ENCODE peak calls at places on chromosomes 5 and 9, in six cellular contexts. One of them, this sample, is unnamed.

GRCh38 chr5:136191304-136192014 is 1.5 kb downstream of the SMIM32 start:
- DNase-seq in GM12891: no peak
- DNase-seq in GM12878: no peak
- DNase-seq in H1: no peak
- DNase-seq in HepG2: no peak
- DNase-seq in K562: no peak
- DNase-seq in this sample: no peak

GRCh38 chr9:114366334-114367128 is 21.3 kb downstream of the AKNA start:
- DNase-seq in GM12891: no peak
- DNase-seq in GM12878: no peak
- DNase-seq in H1: no peak
- DNase-seq in HepG2: no peak
- DNase-seq in K562: no peak
- DNase-seq in this sample: no peak

GRCh38 chr5:82591021-82591515 is 312.9 kb upstream of the RPS23 start:
- DNase-seq in GM12891: no peak
- DNase-seq in GM12878: no peak
- DNase-seq in H1: no peak
- DNase-seq in HepG2: no peak
- DNase-seq in K562: no peak
- DNase-seq in this sample: no peak

GRCh38 chr5:179121667-179122111 is 61.5 kb downstream of the ZNF354C start:
- DNase-seq in GM12891: no peak
- DNase-seq in GM12878: no peak
- DNase-seq in H1: no peak
- DNase-seq in HepG2: no peak
- DNase-seq in K562: no peak
- DNase-seq in this sample: no peak

GRCh38 chr5:1801061-1801953 is at the start of gene NDUFS6:
- DNase-seq in GM12891: peak; percentile 64
- DNase-seq in GM12878: no peak
- DNase-seq in H1: peak; percentile 39
- DNase-seq in HepG2: peak; percentile 60
- DNase-seq in K562: peak; percentile 88
- DNase-seq in this sample: peak; percentile 70

GRCh38 chr9:117644607-117645244 is 59.5 kb upstream of the TLR4 start:
- DNase-seq in GM12891: peak; percentile 27
- DNase-seq in GM12878: peak; percentile 21
- DNase-seq in H1: peak; percentile 43
- DNase-seq in HepG2: peak; percentile 46
- DNase-seq in K562: peak; percentile 30
- DNase-seq in this sample: no peak

GRCh38 chr5:91910247-91910646 is 527.1 kb upstream of the ARRDC3 start:
- DNase-seq in GM12891: no peak
- DNase-seq in GM12878: no peak
- DNase-seq in H1: no peak
- DNase-seq in HepG2: no peak
- DNase-seq in K562: no peak
- DNase-seq in this sample: no peak

GRCh38 chr5:168308976-168309598 is 17.6 kb downstream of the WWC1 start:
- DNase-seq in GM12891: no peak
- DNase-seq in GM12878: no peak
- DNase-seq in H1: no peak
- DNase-seq in HepG2: peak; percentile 81
- DNase-seq in K562: no peak
- DNase-seq in this sample: no peak

GRCh38 chr5:169901896-169902295 is 78.4 kb downstream of the INSYN2B start:
- DNase-seq in GM12891: no peak
- DNase-seq in GM12878: peak; percentile 15
- DNase-seq in H1: no peak
- DNase-seq in HepG2: no peak
- DNase-seq in K562: no peak
- DNase-seq in this sample: no peak

GRCh38 chr5:159003045-159004030 is 96.4 kb downstream of the EBF1 start:
- DNase-seq in GM12891: no peak
- DNase-seq in GM12878: no peak
- DNase-seq in H1: no peak
- DNase-seq in HepG2: no peak
- DNase-seq in K562: no peak
- DNase-seq in this sample: no peak

GRCh38 chr9:77697238-77697984 is 49.3 kb upstream of the GNA14 start:
- DNase-seq in GM12891: no peak
- DNase-seq in GM12878: no peak
- DNase-seq in H1: no peak
- DNase-seq in HepG2: no peak
- DNase-seq in K562: no peak
- DNase-seq in this sample: no peak

DNA sequence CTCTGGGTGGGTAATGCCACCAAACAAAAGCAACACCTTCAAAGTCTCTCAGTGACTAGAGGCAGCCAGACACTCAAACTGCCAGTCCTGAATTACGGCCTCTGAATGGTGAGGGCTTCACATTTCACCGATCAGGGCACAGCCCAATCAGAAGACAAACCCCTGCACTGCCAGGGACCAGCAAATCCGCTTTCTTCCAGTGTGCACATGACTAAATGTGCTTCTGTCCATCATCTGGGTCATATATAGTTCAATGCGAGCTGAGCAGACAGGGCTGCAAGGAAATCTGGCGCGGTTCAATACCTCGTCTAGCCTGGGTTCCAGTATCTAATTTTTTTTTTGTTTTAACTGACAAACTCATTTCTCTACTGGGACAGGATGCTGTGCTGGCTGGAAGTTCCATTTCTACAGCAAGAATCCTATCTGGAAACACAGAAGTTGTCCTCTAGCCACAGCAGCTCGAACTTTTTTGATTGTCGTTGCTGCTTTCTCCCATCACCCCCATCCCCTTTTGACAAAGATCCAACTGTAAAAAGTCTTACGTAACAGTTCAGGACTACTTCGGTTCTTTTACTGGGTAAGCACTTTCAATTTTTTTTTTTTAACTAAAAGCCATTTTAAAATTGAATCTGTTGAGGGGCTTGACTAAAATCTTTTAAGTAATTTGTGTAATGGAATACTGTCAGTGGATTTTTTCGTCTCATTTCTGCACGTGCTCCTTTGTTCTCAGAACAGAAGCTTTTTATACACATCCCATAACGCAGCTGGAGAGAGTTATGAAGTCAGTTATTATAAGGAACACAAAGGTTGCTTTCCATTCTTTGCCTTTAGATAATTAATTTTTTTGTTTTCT is 112.7 kb downstream of the NR6A1 start:
- DNase-seq in GM12891: peak; percentile 43
- DNase-seq in GM12878: peak; percentile 93
- DNase-seq in H1: no peak
- DNase-seq in HepG2: peak; percentile 76
- DNase-seq in K562: peak; percentile 80
- DNase-seq in this sample: peak; percentile 26
- TF ChIP-seq POLR2A in GM12891: peak; percentile 99
- TF ChIP-seq POLR2A in GM12878: peak; percentile 95
- TF ChIP-seq POLR2A in H1: no peak
- TF ChIP-seq POLR2A in HepG2: peak; percentile 86
- TF ChIP-seq POLR2A in K562: peak; percentile 66
- TF ChIP-seq POLR2A in this sample: peak; percentile 34

DNA sequence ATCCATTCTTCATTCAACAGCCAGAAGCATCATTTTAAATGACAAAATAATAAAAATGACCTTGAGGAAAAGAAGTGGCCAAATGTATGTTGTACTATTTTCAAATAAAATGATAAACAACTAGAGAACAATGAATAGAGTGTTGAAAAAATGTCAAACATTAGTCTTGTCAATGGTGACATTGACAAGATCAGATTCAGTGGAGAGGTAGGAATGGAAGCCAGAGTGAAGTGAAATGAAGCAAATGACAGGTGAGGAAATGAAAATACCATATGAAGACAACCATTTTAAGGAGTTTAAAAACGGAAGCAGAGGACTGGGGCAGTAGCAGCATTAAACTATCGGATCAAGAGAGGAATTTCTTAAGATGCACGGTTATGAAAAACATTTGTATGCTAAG is 38.2 kb upstream of the COX7C start:
- DNase-seq in GM12891: no peak
- DNase-seq in GM12878: no peak
- DNase-seq in H1: no peak
- DNase-seq in HepG2: no peak
- DNase-seq in K562: no peak
- DNase-seq in this sample: no peak
- TF ChIP-seq TAF1 in GM12891: no peak
- TF ChIP-seq TAF1 in GM12878: no peak
- TF ChIP-seq TAF1 in H1: no peak
- TF ChIP-seq TAF1 in HepG2: no peak
- TF ChIP-seq TAF1 in K562: no peak
- TF ChIP-seq TAF1 in this sample: no peak

GRCh38 chr5:76582252-76583162 is 40.7 kb downstream of the F2RL2 start:
- DNase-seq in GM12891: no peak
- DNase-seq in GM12878: peak; percentile 79
- DNase-seq in H1: no peak
- DNase-seq in HepG2: no peak
- DNase-seq in K562: no peak
- DNase-seq in this sample: no peak

GRCh38 chr5:76580983-76581382 is 42.2 kb downstream of the F2RL2 start:
- DNase-seq in GM12891: no peak
- DNase-seq in GM12878: no peak
- DNase-seq in H1: no peak
- DNase-seq in HepG2: no peak
- DNase-seq in K562: no peak
- DNase-seq in this sample: no peak

GRCh38 chr5:76576468-76576867 is 46.7 kb downstream of the F2RL2 start:
- DNase-seq in GM12891: no peak
- DNase-seq in GM12878: no peak
- DNase-seq in H1: no peak
- DNase-seq in HepG2: no peak
- DNase-seq in K562: no peak
- DNase-seq in this sample: no peak

GRCh38 chr5:76583163-76584047 is 39.8 kb downstream of the F2RL2 start:
- DNase-seq in GM12891: no peak
- DNase-seq in GM12878: no peak
- DNase-seq in H1: no peak
- DNase-seq in HepG2: no peak
- DNase-seq in K562: no peak
- DNase-seq in this sample: no peak

GRCh38 chr5:76579166-76579765 is 43.9 kb downstream of the F2RL2 start:
- DNase-seq in GM12891: no peak
- DNase-seq in GM12878: no peak
- DNase-seq in H1: no peak
- DNase-seq in HepG2: no peak
- DNase-seq in K562: no peak
- DNase-seq in this sample: no peak
- TF ChIP-seq POLR2A in GM12891: no peak
- TF ChIP-seq POLR2A in GM12878: no peak
- TF ChIP-seq POLR2A in H1: no peak
- TF ChIP-seq POLR2A in HepG2: no peak
- TF ChIP-seq POLR2A in K562: no peak
- TF ChIP-seq POLR2A in this sample: no peak

GRCh38 chr5:32501623-32502022 is 57.1 kb upstream of the ZFR start:
- DNase-seq in GM12891: no peak
- DNase-seq in GM12878: no peak
- DNase-seq in H1: no peak
- DNase-seq in HepG2: no peak
- DNase-seq in K562: no peak
- DNase-seq in this sample: no peak

GRCh38 chr5:32499261-32499660 is 54.7 kb upstream of the ZFR start:
- DNase-seq in GM12891: no peak
- DNase-seq in GM12878: no peak
- DNase-seq in H1: no peak
- DNase-seq in HepG2: no peak
- DNase-seq in K562: no peak
- DNase-seq in this sample: no peak

GRCh38 chr5:32500206-32500605 is 55.7 kb upstream of the ZFR start:
- DNase-seq in GM12891: no peak
- DNase-seq in GM12878: no peak
- DNase-seq in H1: no peak
- DNase-seq in HepG2: no peak
- DNase-seq in K562: no peak
- DNase-seq in this sample: no peak

GRCh38 chr5:32501071-32501470 is 56.5 kb upstream of the ZFR start:
- DNase-seq in GM12891: no peak
- DNase-seq in GM12878: no peak
- DNase-seq in H1: no peak
- DNase-seq in HepG2: no peak
- DNase-seq in K562: no peak
- DNase-seq in this sample: no peak

GRCh38 chr5:32498484-32498883 is 53.9 kb upstream of the ZFR start:
- DNase-seq in GM12891: no peak
- DNase-seq in GM12878: no peak
- DNase-seq in H1: no peak
- DNase-seq in HepG2: no peak
- DNase-seq in K562: no peak
- DNase-seq in this sample: no peak
- TF ChIP-seq TAF1 in GM12891: no peak
- TF ChIP-seq TAF1 in GM12878: no peak
- TF ChIP-seq TAF1 in H1: no peak
- TF ChIP-seq TAF1 in HepG2: no peak
- TF ChIP-seq TAF1 in K562: no peak
- TF ChIP-seq TAF1 in this sample: no peak